ENCODE peak calls at places on chromosomes 11 and 22, in four cellular contexts. F is IMR-90, A is H1, L is K562. C is an unnamed sample.

GRCh38 chr11:104873252-104873651 is 25.0 kb downstream of the CASP12 start:
- DNase-seq in A (no peak), F (no peak), L (peak), C (no peak)

GRCh38 chr11:23540101-23540561 is 679.9 kb upstream of the CCDC179 start:
- DNase-seq in L (peak), A (peak), F (peak), C (peak)

GRCh38 chr11:102990145-102990544 is 34.6 kb upstream of the MMP13 start:
- DNase-seq in F (peak), L (no peak), A (no peak), C (no peak)

GRCh38 chr11:32029721-32030120 is 61.2 kb upstream of the RCN1 start:
- DNase-seq in L (no peak), F (no peak), A (no peak), C (no peak)

GRCh38 chr22:27128461-27129080 is 471.2 kb downstream of the MIAT start:
- DNase-seq in A (no peak), F (no peak), L (no peak), C (no peak)

GRCh38 chr11:123601737-123602136 is 52.7 kb downstream of the SCN3B start:
- DNase-seq in A (no peak), L (no peak), F (no peak), C (no peak)

GRCh38 chr22:36331912-36332622 is 55.7 kb downstream of the MYH9 start:
- DNase-seq in A (no peak), F (peak), L (no peak), C (peak)

GRCh38 chr11:45715398-45715797 is 50.0 kb upstream of the CHST1 start:
- DNase-seq in F (no peak), L (no peak), A (no peak), C (no peak)

GRCh38 chr11:112806876-112807275 is 154.3 kb upstream of the NCAM1 start:
- DNase-seq in A (no peak), F (no peak), L (no peak), C (no peak)

GRCh38 chr11:128026596-128026995 is 560.8 kb downstream of the ETS1 start:
- DNase-seq in L (no peak), A (no peak), F (peak), C (no peak)

GRCh38 chr22:27714076-27714475 is 87.5 kb downstream of the MN1 start:
- DNase-seq in F (no peak), A (no peak), L (no peak), C (no peak)

GRCh38 chr11:64130618-64131017 is 35.3 kb downstream of the MACROD1 start:
- DNase-seq in A (no peak), F (no peak), L (no peak), C (no peak)

GRCh38 chr22:42353883-42354727 is 78.1 kb downstream of the NFAM1 start:
- DNase-seq in F (peak), L (no peak), A (no peak), C (no peak)

GRCh38 chr11:126011220-126011619 is 51.4 kb downstream of the CDON start:
- DNase-seq in F (no peak), A (no peak), L (peak), C (no peak)

GRCh38 chr11:64611961-64612646 is 21.1 kb downstream of the SLC22A12 start:
- DNase-seq in F (no peak), A (no peak), L (no peak), C (no peak)

GRCh38 chr11:68584097-68584496 is 100.2 kb upstream of the GAL start:
- DNase-seq in L (peak), F (peak), A (peak), C (no peak)

GRCh38 chr11:121722431-121723256 is 269.9 kb upstream of the SORL1-AS1 start:
- DNase-seq in L (no peak), A (peak), F (peak), C (no peak)

GRCh38 chr11:808427-809286 is 1.1 kb upstream of the RPLP2 start:
- DNase-seq in F (no peak), L (peak), A (no peak), C (no peak)

GRCh38 chr11:97937501-97937900 is 1083.2 kb upstream of the CNTN5 start:
- DNase-seq in L (no peak), A (no peak), F (peak), C (no peak)

GRCh38 chr11:68841718-68842426 is at the start of gene CPT1A:
- DNase-seq in F (peak), L (peak), A (no peak), C (no peak)

GRCh38 chr11:96110302-96110701 is 186.4 kb upstream of the MTMR2 start:
- DNase-seq in L (no peak), A (no peak), F (no peak), C (no peak)

GRCh38 chr11:8354622-8355417 is 91.1 kb upstream of the LMO1 start:
- DNase-seq in F (no peak), L (no peak), A (no peak), C (no peak)
- TF ChIP-seq CHD1 in F (no peak), L (no peak), A (no peak), C (no peak)

GRCh38 chr22:48099251-48099650 is 1336.8 kb downstream of the TBC1D22A start:
- DNase-seq in A (no peak), F (no peak), L (no peak), C (no peak)
- TF ChIP-seq CHD1 in A (no peak), F (no peak), L (no peak), C (no peak)

GRCh38 chr11:118608268-118609214 is 1.1 kb downstream of the PHLDB1 start:
- DNase-seq in F (peak), A (no peak), L (peak), C (no peak)
- TF ChIP-seq CHD1 in F (no peak), A (no peak), L (no peak), C (no peak)

DNA sequence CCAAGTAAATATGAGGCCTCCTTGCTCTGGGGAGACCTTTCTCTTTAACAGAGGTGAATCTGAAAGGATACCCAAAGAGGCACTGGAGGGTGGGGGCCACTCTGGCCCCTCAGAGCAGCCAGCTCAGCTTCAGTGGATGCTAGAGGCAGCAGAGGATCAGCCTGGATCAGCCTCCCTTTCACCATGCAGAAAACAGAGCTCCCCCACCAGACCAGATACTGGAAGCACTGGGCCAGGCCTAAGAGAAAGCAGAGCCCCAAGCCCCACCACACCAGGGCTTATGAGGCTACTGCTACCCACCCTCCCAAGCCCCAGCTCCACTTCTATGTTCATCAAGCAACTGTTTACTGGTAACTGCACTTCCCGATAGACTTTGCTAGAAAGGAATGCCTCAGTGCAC is 4.0 kb upstream of the SLC43A3 start:
- DNase-seq in A (no peak), L (peak), F (no peak), C (no peak)
- TF ChIP-seq CHD1 in A (no peak), L (no peak), F (no peak), C (no peak)

GRCh38 chr22:20740222-20740951 is 33.5 kb upstream of the SERPIND1 start:
- DNase-seq in A (no peak), F (no peak), L (no peak), C (no peak)

GRCh38 chr22:20744456-20744855 is 29.5 kb upstream of the SERPIND1 start:
- DNase-seq in A (no peak), L (no peak), F (no peak), C (no peak)

GRCh38 chr22:20741008-20741633 is 32.8 kb upstream of the SERPIND1 start:
- DNase-seq in F (no peak), L (no peak), A (no peak), C (no peak)

GRCh38 chr22:20742764-20743163 is 31.1 kb upstream of the SERPIND1 start:
- DNase-seq in F (no peak), L (no peak), A (no peak), C (no peak)

DNA sequence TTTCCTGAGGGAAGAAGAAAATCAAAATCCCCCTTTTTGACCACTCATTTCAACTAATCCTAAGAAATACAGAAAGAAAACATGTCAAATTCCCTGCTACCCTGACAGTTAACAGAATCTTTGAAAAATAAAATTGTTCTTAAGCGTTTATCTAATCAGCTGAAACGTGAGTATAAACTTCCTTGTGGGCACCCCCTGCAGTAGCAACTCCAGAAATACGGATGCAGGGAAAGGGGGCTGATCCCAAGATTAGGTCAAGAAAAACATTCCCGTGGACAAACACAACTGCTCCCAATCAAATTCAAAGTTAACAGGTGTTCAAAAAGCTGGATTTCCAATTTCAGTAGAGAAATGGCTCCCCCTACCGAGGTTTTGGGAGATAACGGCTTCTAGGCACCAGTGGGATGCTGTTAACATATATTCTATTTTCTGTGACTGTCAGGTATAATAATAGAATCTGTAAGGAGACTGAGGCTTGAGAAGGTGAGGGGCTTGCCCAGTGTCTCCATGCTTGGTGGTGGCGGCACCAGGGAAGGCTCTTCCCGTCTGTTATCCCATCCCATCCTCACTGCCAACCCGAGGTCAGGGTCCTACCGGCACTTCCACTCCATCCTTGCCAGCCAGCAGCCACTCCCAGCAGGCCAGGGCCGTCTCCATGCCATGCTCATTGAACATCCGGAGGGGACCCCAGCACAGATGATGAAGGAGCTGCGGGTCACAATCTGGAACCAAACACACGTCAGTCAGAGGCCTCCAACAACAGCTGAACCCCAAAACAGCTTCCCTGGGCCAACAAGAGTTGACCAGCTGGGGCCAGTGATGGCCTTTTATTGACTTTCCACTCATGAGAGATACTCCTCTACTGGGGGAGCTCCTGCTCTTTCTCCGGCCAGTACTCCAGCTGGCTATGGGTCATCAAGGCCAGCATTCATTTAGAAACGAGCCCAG is 32.0 kb upstream of the SERPIND1 start:
- DNase-seq in A (no peak), F (peak), L (peak), C (no peak)
- TF ChIP-seq CHD1 in A (no peak), F (no peak), L (no peak), C (no peak)

GRCh38 chr22:24502540-24502939 is 7.4 kb downstream of the UPB1 start:
- DNase-seq in A (no peak), F (no peak), L (no peak), C (no peak)

GRCh38 chr22:24503851-24504170 is 8.7 kb downstream of the UPB1 start:
- DNase-seq in L (no peak), A (no peak), F (no peak), C (no peak)

GRCh38 chr22:24501366-24502005 is 6.4 kb downstream of the UPB1 start:
- DNase-seq in A (no peak), L (no peak), F (no peak), C (no peak)

GRCh38 chr22:24505337-24505736 is 10.2 kb downstream of the UPB1 start:
- DNase-seq in L (no peak), F (no peak), A (no peak), C (no peak)

DNA sequence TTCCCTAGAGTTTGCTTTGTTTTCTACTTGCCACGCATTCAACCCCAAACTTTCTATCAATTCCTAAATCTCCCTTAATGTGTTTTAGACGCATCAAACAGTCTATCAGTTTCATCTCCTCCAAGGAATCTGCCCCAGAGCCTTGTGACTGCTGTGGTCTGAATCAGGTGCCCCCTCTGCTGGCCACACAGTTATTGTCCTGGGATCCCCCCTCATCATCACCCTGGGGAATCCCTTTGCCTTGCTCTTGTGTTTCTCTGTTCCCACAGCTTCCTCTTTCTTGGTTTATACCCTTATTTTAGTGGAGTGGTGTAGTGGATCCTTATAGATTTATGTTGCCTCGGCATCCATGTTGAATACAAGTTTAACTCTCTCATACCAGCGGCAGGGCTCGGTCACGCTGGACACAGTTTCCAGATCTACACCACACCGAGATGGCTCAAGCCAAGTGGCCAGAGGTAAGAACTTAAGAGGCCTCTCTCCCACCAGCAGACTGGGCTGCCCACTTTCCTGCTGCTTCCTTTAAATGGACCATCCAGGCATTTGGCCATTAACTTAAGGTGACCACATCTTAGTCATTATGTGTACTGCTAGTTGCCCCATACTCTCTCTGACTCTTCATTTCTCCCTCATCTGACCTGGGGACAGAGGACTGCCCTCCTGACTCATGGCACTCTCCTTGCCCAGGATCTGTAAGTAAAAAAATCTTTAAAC is 8.2 kb downstream of the UPB1 start:
- DNase-seq in A (no peak), F (peak), L (peak), C (peak)
- TF ChIP-seq CHD1 in A (no peak), F (no peak), L (no peak), C (no peak)

C was measured in GM12878.